ENCODE peak calls at places on chromosomes 12 and 14, in ten cellular contexts. U is lower leg skin, R is nephron progenitor cell, F is HL-60, M is AG04450, A is left ventricle myocardium inferior, E is heart left ventricle, J is HFF-Myc, H is A549, N is glutamatergic neuron. G is an unnamed sample.

GRCh38 chr12:123126294-123127144 is 24.4 kb downstream of the PITPNM2 start:
- DNase-seq in U (peak), R (no peak), F (no peak), M (peak), A (no peak), E (peak), J (peak), H (peak), N (no peak), G (no peak)

GRCh38 chr12:5556033-5556614 is 124.2 kb downstream of the NTF3 start:
- DNase-seq in U (no peak), R (peak), F (no peak), M (no peak), A (no peak), E (no peak), J (no peak), H (peak), N (peak), G (peak)

GRCh38 chr14:90272523-90272922 is 16.2 kb downstream of the PSMC1 start:
- DNase-seq in U (no peak), R (no peak), F (peak), M (no peak), A (no peak), E (no peak), J (no peak), H (no peak), N (no peak), G (no peak)

GRCh38 chr14:71658261-71658860 is 273.9 kb upstream of the RGS6 start:
- DNase-seq in U (no peak), R (no peak), F (no peak), M (no peak), A (no peak), E (no peak), J (no peak), H (no peak), N (no peak), G (no peak)

GRCh38 chr12:85955127-85955526 is 81.0 kb downstream of the NTS start:
- DNase-seq in U (no peak), R (no peak), F (no peak), M (no peak), A (no peak), E (no peak), J (no peak), H (no peak), N (no peak), G (no peak)

GRCh38 chr12:76738824-76739579 is 24.9 kb upstream of the ZDHHC17 start:
- DNase-seq in U (no peak), R (no peak), F (no peak), M (no peak), A (no peak), E (no peak), J (no peak), H (no peak), N (no peak), G (no peak)

GRCh38 chr12:24069532-24070395 is 120.3 kb upstream of the SOX5 start:
- DNase-seq in U (no peak), R (peak), F (no peak), M (no peak), A (no peak), E (no peak), J (no peak), H (no peak), N (no peak), G (peak)

GRCh38 chr12:111686574-111687105 is 787 bp downstream of the ACAD10 start:
- DNase-seq in U (no peak), R (no peak), F (no peak), M (no peak), A (no peak), E (no peak), J (no peak), H (peak), N (no peak), G (no peak)

GRCh38 chr12:15859136-15859535 is 23.1 kb upstream of the STRAP start:
- DNase-seq in U (no peak), R (no peak), F (no peak), M (no peak), A (no peak), E (no peak), J (no peak), H (no peak), N (no peak), G (no peak)

GRCh38 chr12:28569698-28570411 is 379.6 kb downstream of the CCDC91 start:
- DNase-seq in U (peak), R (no peak), F (no peak), M (peak), A (no peak), E (no peak), J (no peak), H (peak), N (no peak), G (no peak)

GRCh38 chr12:22032732-22033131 is 13.3 kb upstream of the CMAS start:
- DNase-seq in U (no peak), R (no peak), F (no peak), M (no peak), A (no peak), E (no peak), J (no peak), H (no peak), N (no peak), G (no peak)

GRCh38 chr14:94077823-94078222 is 3.2 kb downstream of the DDX24 start:
- DNase-seq in U (no peak), R (no peak), F (no peak), M (no peak), A (no peak), E (no peak), J (no peak), H (no peak), N (no peak), G (no peak)

GRCh38 chr12:104632724-104633181 is 176.0 kb downstream of the CHST11 start:
- DNase-seq in U (no peak), R (no peak), F (no peak), M (peak), A (no peak), E (no peak), J (no peak), H (no peak), N (peak), G (no peak)

GRCh38 chr14:57182760-57183503 is 85.8 kb downstream of the EXOC5 start:
- DNase-seq in U (no peak), R (peak), F (no peak), M (no peak), A (no peak), E (no peak), J (no peak), H (peak), N (peak), G (no peak)

GRCh38 chr14:101408077-101408831 is 153.0 kb upstream of the DIO3 start:
- DNase-seq in U (peak), R (no peak), F (no peak), M (peak), A (no peak), E (no peak), J (peak), H (no peak), N (no peak), G (no peak)

GRCh38 chr12:111766608-111767361 is at the start of gene ALDH2:
- DNase-seq in U (no peak), R (peak), F (no peak), M (no peak), A (peak), E (peak), J (no peak), H (peak), N (peak), G (peak)

GRCh38 chr14:52000631-52001030 is 11.3 kb downstream of the RTRAF start:
- DNase-seq in U (no peak), R (no peak), F (no peak), M (no peak), A (no peak), E (no peak), J (no peak), H (no peak), N (no peak), G (no peak)

GRCh38 chr12:28563926-28564325 is 373.7 kb downstream of the CCDC91 start:
- DNase-seq in U (peak), R (no peak), F (no peak), M (peak), A (no peak), E (no peak), J (peak), H (no peak), N (no peak), G (no peak)

GRCh38 chr12:166425-167091 is 47.4 kb downstream of the SLC6A12 start:
- DNase-seq in U (no peak), R (no peak), F (no peak), M (no peak), A (no peak), E (no peak), J (no peak), H (no peak), N (no peak), G (no peak)

GRCh38 chr12:73308079-73308478 is 1035.9 kb downstream of the TRHDE start:
- DNase-seq in U (no peak), R (no peak), F (no peak), M (no peak), A (no peak), E (no peak), J (no peak), H (no peak), N (no peak), G (no peak)

GRCh38 chr12:116672842-116673516 is 64.9 kb downstream of the SPRING1 start:
- DNase-seq in U (no peak), R (no peak), F (peak), M (no peak), A (no peak), E (no peak), J (no peak), H (no peak), N (no peak), G (no peak)

GRCh38 chr12:17680220-17680619 is 409.8 kb downstream of the RERGL start:
- DNase-seq in U (no peak), R (no peak), F (no peak), M (no peak), A (no peak), E (no peak), J (no peak), H (no peak), N (no peak), G (no peak)

GRCh38 chr12:93813181-93813580 is 136.0 kb downstream of the CRADD start:
- DNase-seq in U (no peak), R (no peak), F (no peak), M (no peak), A (no peak), E (no peak), J (no peak), H (no peak), N (no peak), G (no peak)

GRCh38 chr12:54535474-54535873 is 13.9 kb upstream of the PDE1B start:
- DNase-seq in U (no peak), R (no peak), F (no peak), M (no peak), A (no peak), E (no peak), J (no peak), H (no peak), N (no peak), G (no peak)

GRCh38 chr14:61601923-61602732 is 93.2 kb upstream of the HIF1A start:
- DNase-seq in U (no peak), R (peak), F (peak), M (no peak), A (no peak), E (no peak), J (no peak), H (no peak), N (no peak), G (no peak)

GRCh38 chr14:74955229-74955999 is at the start of gene PGF:
- DNase-seq in U (no peak), R (peak), F (no peak), M (no peak), A (peak), E (peak), J (no peak), H (peak), N (peak), G (peak)

GRCh38 chr14:49977126-49977841 is 84.4 kb downstream of the ARF6 start:
- DNase-seq in U (no peak), R (no peak), F (peak), M (no peak), A (no peak), E (no peak), J (no peak), H (no peak), N (no peak), G (no peak)

DNA sequence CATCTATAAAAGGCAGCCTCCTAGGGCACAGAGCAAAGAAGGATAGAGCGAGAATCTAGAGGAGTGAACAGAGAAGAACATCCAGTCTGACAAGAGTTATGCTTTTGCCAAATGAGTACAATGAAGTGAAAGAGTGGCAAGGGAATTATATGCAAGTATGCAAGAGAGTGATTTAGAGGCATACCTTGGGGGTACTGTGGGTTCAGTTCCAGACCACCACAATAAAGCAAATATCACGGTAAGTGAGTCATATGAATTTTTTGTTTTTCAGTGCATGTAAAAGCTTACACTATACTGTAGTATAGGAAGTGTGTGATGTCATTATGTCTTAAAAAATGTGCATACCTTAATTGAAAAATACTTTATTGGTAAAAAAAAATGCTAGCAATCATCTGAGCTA is 101.4 kb downstream of the SLC38A1 start:
- DNase-seq in U (no peak), R (no peak), F (no peak), M (no peak), A (no peak), E (no peak), J (no peak), H (no peak), N (no peak), G (no peak)
- TF ChIP-seq CTCF in U (no peak), R (no peak), F (no peak), M (no peak), A (no peak), E (no peak), J (no peak), H (no peak), N (no peak), G (no peak)

DNA sequence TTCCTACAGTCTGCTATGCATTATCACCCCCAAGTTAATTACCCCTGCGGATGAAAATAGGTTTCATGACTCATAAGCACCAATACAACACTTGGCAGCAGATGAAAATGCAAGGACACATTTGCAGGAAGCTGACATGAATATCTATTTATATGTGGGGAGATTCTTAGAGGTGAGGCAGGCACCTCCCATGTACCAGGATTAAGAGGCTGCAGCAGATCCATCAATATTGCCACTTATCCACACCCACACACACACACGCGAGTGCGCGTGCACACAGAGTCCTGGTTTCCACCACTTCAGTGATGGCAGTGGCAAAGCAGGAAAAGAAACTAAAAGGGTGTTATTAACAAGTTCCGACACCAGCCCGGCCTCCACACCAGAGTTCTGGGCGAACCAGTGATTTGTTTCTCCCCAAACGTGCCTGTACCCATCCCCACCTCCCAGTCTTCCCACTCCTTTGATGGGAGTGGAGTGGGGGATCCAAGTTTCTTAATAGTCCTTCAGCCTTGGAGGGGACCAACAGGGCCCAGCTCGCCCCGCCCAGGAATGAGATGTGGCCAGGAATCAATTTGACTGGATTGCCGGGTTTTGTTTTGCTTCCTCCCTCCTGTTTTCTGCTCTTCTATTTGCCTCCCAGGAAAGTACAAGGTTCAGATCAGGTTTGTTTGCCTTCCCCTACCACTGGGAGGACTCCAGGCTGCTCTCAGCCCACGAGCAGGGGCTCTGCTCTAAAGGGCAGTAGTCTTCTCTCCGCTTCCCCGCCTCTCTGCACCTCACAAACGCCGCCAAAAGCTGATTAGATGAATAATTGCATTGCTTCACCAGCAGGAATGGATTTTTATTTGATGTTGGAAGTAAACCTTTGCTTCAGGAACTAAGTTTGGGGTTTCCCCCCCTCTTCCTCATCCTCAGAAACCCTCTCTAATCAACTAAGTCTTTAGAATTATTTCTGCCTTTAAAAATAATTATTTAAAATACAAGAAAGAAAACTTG is 5.2 kb downstream of the IRF2BPL start:
- DNase-seq in U (no peak), R (no peak), F (no peak), M (no peak), A (no peak), E (peak), J (no peak), H (peak), N (no peak), G (no peak)
- TF ChIP-seq CTCF in U (no peak), R (no peak), F (no peak), M (peak), A (peak), E (no peak), J (peak), H (no peak), N (no peak), G (peak)

DNA sequence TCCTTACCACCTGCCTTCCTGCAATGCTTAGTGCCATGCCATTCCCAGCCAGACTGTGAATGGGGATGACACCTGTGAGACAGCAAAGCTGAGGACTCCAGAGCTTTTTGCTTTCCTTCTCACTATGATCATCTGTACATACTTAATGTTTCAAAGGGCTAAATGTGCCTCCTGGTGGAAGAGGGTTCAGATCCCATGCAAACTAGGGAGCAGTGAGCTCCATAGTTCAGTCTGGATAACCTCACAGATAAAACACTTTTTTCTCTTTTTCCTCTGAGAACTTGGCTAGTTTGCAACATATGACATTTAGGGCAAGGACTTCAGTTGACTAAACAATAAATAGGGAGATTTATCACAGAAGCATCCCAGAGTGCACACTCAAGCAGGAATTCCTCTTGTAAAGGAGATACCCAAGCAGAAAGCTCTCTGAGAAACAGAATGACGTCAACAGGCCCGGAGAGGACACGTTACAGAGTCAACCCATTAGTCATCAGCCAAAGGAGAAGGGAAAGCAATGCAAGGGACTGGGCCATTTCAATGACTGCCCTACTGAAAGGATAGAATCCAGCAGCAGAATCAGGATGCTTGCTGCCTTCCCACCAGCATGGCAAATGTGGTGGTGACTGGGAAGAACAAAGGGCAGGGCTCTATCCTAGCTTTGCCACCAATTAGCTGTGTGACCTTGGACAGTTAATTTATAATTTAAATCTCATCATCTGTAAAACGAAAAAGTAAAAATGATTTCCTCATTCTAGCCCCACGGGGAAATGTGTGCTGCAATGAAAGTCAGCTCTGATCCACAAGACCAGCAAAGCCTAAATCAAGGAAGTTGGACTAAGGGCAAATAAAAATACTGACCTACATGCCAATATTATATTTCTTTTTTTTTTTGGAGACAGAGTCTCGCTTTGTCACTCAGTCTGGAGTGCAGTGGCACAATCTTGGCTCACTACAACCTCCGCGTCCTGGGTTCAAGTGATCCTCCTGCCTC is 80.9 kb upstream of the ACTN1 start:
- DNase-seq in U (no peak), R (no peak), F (no peak), M (peak), A (no peak), E (peak), J (peak), H (peak), N (no peak), G (no peak)
- TF ChIP-seq CTCF in U (no peak), R (no peak), F (no peak), M (peak), A (peak), E (no peak), J (no peak), H (no peak), N (no peak), G (no peak)

GRCh38 chr12:9745191-9745590 is 12.3 kb upstream of the CLECL1 start:
- DNase-seq in U (no peak), R (peak), F (no peak), M (no peak), A (no peak), E (no peak), J (no peak), H (no peak), N (no peak), G (no peak)
- TF ChIP-seq CTCF in U (no peak), R (no peak), F (no peak), M (no peak), A (no peak), E (no peak), J (no peak), H (no peak), N (no peak), G (no peak)

DNA sequence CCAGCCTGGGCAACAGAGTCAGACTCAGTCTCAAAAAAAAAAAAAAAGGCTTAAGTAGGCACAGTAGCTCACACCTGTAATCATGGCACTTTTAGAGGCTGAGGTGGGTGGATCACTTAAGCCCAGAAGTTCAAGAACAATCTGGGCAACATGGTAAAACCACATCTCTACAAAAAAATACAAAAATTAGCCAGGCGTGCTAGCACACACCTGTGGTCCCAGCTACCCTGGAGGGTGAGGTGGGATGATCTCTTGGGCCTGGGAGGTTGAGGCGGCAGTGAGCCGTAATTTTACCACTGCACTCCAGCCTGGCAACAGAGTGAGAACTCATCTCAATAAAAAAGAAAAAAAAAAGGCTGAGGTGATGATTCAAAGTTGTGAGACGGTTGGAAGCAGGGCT is 9.1 kb upstream of the RESF1 start:
- DNase-seq in U (no peak), R (no peak), F (no peak), M (no peak), A (no peak), E (no peak), J (no peak), H (no peak), N (no peak), G (no peak)
- TF ChIP-seq CTCF in U (no peak), R (no peak), F (no peak), M (no peak), A (no peak), E (no peak), J (no peak), H (no peak), N (no peak), G (no peak)

GRCh38 chr12:66235626-66236281 is 46.7 kb downstream of the IRAK3 start:
- DNase-seq in U (no peak), R (no peak), F (no peak), M (no peak), A (no peak), E (no peak), J (no peak), H (peak), N (no peak), G (no peak)
- TF ChIP-seq CTCF in U (no peak), R (no peak), F (no peak), M (peak), A (no peak), E (no peak), J (no peak), H (no peak), N (peak), G (peak)

DNA sequence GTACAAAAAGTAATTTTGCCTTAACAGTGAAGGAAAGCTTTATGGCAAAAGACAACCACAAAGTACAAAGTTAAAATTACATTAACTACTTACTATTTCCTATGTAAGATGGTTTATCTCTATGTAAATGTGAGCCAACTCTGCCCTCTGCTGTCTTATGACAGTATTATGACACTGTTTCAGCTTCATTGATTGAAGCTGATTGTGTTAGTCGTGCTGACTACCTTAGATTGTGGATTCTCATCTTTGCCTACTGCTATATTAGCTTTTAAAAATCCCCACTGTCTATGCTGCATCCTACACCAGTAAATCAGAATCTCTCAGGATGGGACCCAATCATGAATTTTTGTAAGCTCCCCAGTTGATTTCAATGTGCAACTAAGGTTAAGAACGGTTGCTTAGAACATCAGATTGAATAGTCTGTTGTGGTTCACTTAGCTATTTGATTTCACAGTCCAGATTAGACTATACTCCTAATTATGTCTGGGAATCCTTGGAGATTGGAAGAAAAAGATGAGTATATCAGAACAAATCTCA is 12.2 kb upstream of the SPTB start:
- DNase-seq in U (no peak), R (peak), F (peak), M (peak), A (no peak), E (no peak), J (no peak), H (peak), N (no peak), G (no peak)
- TF ChIP-seq CTCF in U (no peak), R (peak), F (no peak), M (peak), A (peak), E (peak), J (peak), H (peak), N (peak), G (peak)